ENCODE peak calls at places on chromosomes 3 and 15, in nine cellular contexts. Y, F, L, W, B, S, Z, A and V are unnamed samples.

GRCh38 chr3:83941990-83942710 is 1016.6 kb upstream of the CADM2 start:
- DNase-seq in L (no peak), Y (no peak), S (no peak), W (no peak), F (no peak), B (no peak), A (no peak), Z (no peak), V (no peak)

GRCh38 chr3:101676219-101676764 is 640 bp downstream of the ZBTB11 start:
- DNase-seq in W (no peak), L (peak), F (no peak), Z (no peak), A (peak), Y (peak), B (peak), S (peak), V (peak)

GRCh38 chr15:34708422-34708821 is 46.4 kb downstream of the GJD2 start:
- DNase-seq in A (peak), W (peak), S (peak), L (no peak), B (no peak), F (peak), Z (peak), Y (no peak), V (peak)

GRCh38 chr3:15977598-15978232 is 179.9 kb upstream of the ANKRD28 start:
- DNase-seq in Z (no peak), A (no peak), F (no peak), L (no peak), B (no peak), W (no peak), S (no peak), Y (no peak), V (no peak)

GRCh38 chr15:88382482-88382983 is 84.7 kb downstream of the MRPL46 start:
- DNase-seq in F (no peak), S (peak), Z (no peak), W (no peak), Y (no peak), L (no peak), B (no peak), A (no peak), V (no peak)

GRCh38 chr3:117510396-117510795 is 800.8 kb downstream of the TUSC7 start:
- DNase-seq in W (no peak), B (no peak), L (no peak), F (no peak), A (no peak), Y (no peak), Z (no peak), S (no peak), V (no peak)

GRCh38 chr15:48946088-48946839 is 17.5 kb downstream of the SHC4 start:
- DNase-seq in L (no peak), B (no peak), W (peak), F (no peak), S (peak), A (peak), Z (peak), Y (no peak), V (peak)

GRCh38 chr3:62186967-62187366 is 186.4 kb downstream of the FEZF2 start:
- DNase-seq in L (no peak), S (no peak), Z (no peak), F (no peak), A (peak), B (no peak), W (no peak), Y (no peak), V (no peak)

GRCh38 chr15:67164401-67164791 is 90.1 kb downstream of the AAGAB start:
- DNase-seq in S (no peak), Y (no peak), A (no peak), F (no peak), B (no peak), L (peak), Z (no peak), W (no peak), V (no peak)

GRCh38 chr15:87579537-87579936 is 677.0 kb downstream of the NTRK3 start:
- DNase-seq in W (no peak), L (no peak), F (no peak), A (no peak), Y (no peak), B (no peak), Z (no peak), S (no peak), V (no peak)